ENCODE peak calls at places on chromosomes 16 and 17, in four cellular contexts. D is right lobe of liver, F is coronary artery, L is left lung. U is an unnamed sample.

GRCh38 chr16:3094289-3095027 is 4.6 kb downstream of the ZSCAN10 start:
- DNase-seq in D (no peak), F (no peak), L (no peak), U (no peak)

GRCh38 chr16:46972429-46972970 is 974 bp downstream of the DNAJA2 start:
- DNase-seq in D (no peak), F (no peak), L (no peak), U (peak; percentile 8)

GRCh38 chr17:59804910-59805381 is 87.8 kb downstream of the TUBD1 start:
- DNase-seq in D (no peak), F (no peak), L (no peak), U (no peak)

GRCh38 chr17:58301504-58302150 is 20.9 kb upstream of the MPO start:
- DNase-seq in D (no peak), F (no peak), L (no peak), U (peak; percentile 81)

GRCh38 chr16:22092143-22092933 is at the start of gene VWA3A:
- DNase-seq in D (no peak), F (no peak), L (no peak), U (no peak)

GRCh38 chr16:87472142-87472778 is 20.6 kb downstream of the ZCCHC14 start:
- DNase-seq in D (no peak), F (no peak), L (no peak), U (no peak)

GRCh38 chr17:75878174-75878998 is at the start of gene TRIM47:
- DNase-seq in D (peak; percentile 81), F (peak; percentile 92), L (peak; percentile 91), U (no peak)

GRCh38 chr17:2704031-2704889 is 7.3 kb downstream of the CLUH start:
- DNase-seq in D (peak; percentile 45), F (peak; percentile 72), L (peak; percentile 78), U (no peak)

GRCh38 chr16:11164482-11165270 is 91.3 kb downstream of the SOCS1 start:
- DNase-seq in D (no peak), F (no peak), L (peak; percentile 28), U (no peak)

GRCh38 chr17:3966720-3967363 is 2.6 kb upstream of the ATP2A3 start:
- DNase-seq in D (peak; percentile 74), F (no peak), L (no peak), U (no peak)

GRCh38 chr16:86762035-86762550 is 183.7 kb downstream of the FOXL1 start:
- DNase-seq in D (no peak), F (no peak), L (no peak), U (no peak)

GRCh38 chr17:20244671-20245070 is 222.7 kb downstream of the LGALS9B start:
- DNase-seq in D (no peak), F (no peak), L (no peak), U (no peak)

GRCh38 chr17:37532751-37533150 is 43.1 kb downstream of the DUSP14 start:
- DNase-seq in D (no peak), F (no peak), L (no peak), U (no peak)

GRCh38 chr16:4523686-4524085 is 14.9 kb downstream of the CDIP1 start:
- DNase-seq in D (no peak), F (no peak), L (no peak), U (no peak)

GRCh38 chr17:78862073-78863023 is 21.7 kb upstream of the USP36 start:
- DNase-seq in D (no peak), F (peak; percentile 95), L (peak; percentile 87), U (peak; percentile 94)

GRCh38 chr16:47060596-47060995 is 83.1 kb downstream of the NETO2 start:
- DNase-seq in D (no peak), F (peak; percentile 41), L (no peak), U (no peak)

GRCh38 chr17:57557793-57558681 is 187.1 kb downstream of the CCDC182 start:
- DNase-seq in D (no peak), F (no peak), L (peak; percentile 26), U (no peak)

GRCh38 chr16:3022697-3023414 is 886 bp downstream of the HCFC1R1 start:
- DNase-seq in D (no peak), F (peak; percentile 89), L (no peak), U (no peak)

GRCh38 chr16:28478511-28479180 is 6.5 kb upstream of the NPIPB7 start:
- DNase-seq in D (no peak), F (no peak), L (no peak), U (no peak)

GRCh38 chr17:17186551-17187505 is 19.3 kb downstream of the PLD6 start:
- DNase-seq in D (no peak), F (no peak), L (peak; percentile 28), U (no peak)

GRCh38 chr16:69087161-69087581 is 18.3 kb upstream of the HAS3 start:
- DNase-seq in D (no peak), F (no peak), L (no peak), U (no peak)

GRCh38 chr16:79659352-79659751 is 58.8 kb upstream of the MAF start:
- DNase-seq in D (no peak), F (no peak), L (no peak), U (peak; percentile 23)

GRCh38 chr16:31215287-31216115 is 1.4 kb downstream of the PYDC1 start:
- DNase-seq in D (peak; percentile 69), F (no peak), L (peak; percentile 92), U (no peak)

GRCh38 chr17:21689604-21690003 is 2.7 kb upstream of the KCNJ18 start:
- DNase-seq in D (no peak), F (no peak), L (peak; percentile 75), U (no peak)

DNA sequence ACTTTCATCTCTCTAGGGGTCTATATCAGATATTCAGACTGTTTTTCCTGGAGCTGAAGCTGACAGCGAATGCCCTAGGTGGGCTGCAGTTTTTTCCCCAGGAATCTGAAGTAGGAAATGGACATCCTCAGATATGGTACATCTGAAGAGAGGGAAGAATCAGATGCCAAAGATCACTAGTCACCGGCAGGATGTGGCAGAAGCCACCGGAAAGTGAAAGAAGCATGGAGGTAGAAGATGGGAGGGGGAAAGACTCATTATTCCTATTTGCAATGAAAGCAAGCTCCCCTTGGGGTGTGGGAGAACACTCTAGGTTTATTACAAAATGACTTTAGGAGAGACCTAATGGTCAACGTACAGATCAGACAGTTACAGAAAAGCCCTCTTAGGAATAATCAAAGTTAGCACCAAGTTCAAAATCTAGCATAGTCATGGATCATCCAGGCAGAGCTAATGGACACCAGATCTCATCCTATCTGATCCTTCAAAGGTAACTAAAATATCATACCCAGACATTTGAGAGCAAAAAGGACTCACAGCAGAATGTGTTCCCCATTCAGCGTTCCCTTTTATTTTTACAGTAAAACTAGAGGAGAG is 110.7 kb downstream of the HS3ST3A1 start:
- DNase-seq in D (no peak), F (no peak), L (no peak), U (no peak)
- TF ChIP-seq CTCF in D (no peak), F (no peak), L (no peak), U (no peak)

GRCh38 chr17:27533874-27534815 is 77.9 kb downstream of the KSR1 start:
- DNase-seq in D (no peak), F (no peak), L (no peak), U (no peak)
- TF ChIP-seq CTCF in D (no peak), F (no peak), L (no peak), U (peak; percentile 38)

DNA sequence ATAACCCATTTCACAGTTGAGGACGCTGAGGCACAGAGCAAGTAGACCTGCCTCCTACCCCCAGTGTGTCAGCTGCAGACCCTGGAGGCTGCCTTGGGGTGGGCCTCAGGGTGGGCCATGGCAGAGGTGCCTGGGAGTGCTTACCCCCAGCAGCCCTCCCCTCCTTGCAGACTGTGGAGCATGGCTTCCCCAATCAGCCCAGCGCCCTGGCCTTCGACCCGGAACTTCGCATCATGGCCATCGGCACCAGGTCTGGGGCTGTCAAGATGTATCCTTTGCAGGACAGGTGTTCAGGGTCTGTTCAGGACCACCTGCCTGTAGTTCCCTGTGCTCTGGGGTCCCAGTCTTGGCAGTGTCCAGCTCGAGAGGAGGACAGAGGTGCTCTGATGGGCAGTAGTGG is 4.3 kb downstream of the LLGL1 start:
- DNase-seq in D (no peak), F (no peak), L (no peak), U (no peak)
- TF ChIP-seq CTCF in D (no peak), F (no peak), L (no peak), U (no peak)

GRCh38 chr16:54538241-54538640 is 251.7 kb upstream of the IRX3 start:
- DNase-seq in D (no peak), F (no peak), L (no peak), U (no peak)
- TF ChIP-seq CTCF in D (peak; percentile 21), F (no peak), L (no peak), U (no peak)

GRCh38 chr16:13697013-13697412 is 222.9 kb upstream of the ERCC4 start:
- DNase-seq in D (no peak), F (no peak), L (no peak), U (no peak)

GRCh38 chr16:13702614-13703013 is 217.3 kb upstream of the ERCC4 start:
- DNase-seq in D (peak; percentile 28), F (no peak), L (no peak), U (no peak)

GRCh38 chr16:13696017-13696416 is 223.9 kb upstream of the ERCC4 start:
- DNase-seq in D (no peak), F (no peak), L (no peak), U (no peak)

GRCh38 chr16:13697568-13697967 is 222.4 kb upstream of the ERCC4 start:
- DNase-seq in D (no peak), F (no peak), L (no peak), U (no peak)
- TF ChIP-seq CTCF in D (no peak), F (no peak), L (no peak), U (no peak)

GRCh38 chr17:62737513-62737912 is 70.6 kb downstream of the MARCHF10 start:
- DNase-seq in D (no peak), F (no peak), L (no peak), U (no peak)

GRCh38 chr17:62741290-62741689 is 66.8 kb downstream of the MARCHF10 start:
- DNase-seq in D (no peak), F (no peak), L (no peak), U (no peak)

GRCh38 chr17:62744259-62744658 is 63.9 kb downstream of the MARCHF10 start:
- DNase-seq in D (no peak), F (no peak), L (no peak), U (no peak)

GRCh38 chr17:62739666-62740065 is 68.4 kb downstream of the MARCHF10 start:
- DNase-seq in D (no peak), F (no peak), L (no peak), U (no peak)

GRCh38 chr17:62740066-62740465 is 68.0 kb downstream of the MARCHF10 start:
- DNase-seq in D (no peak), F (no peak), L (no peak), U (no peak)
- TF ChIP-seq CTCF in D (no peak), F (no peak), L (no peak), U (no peak)